ENCODE peak calls at places on chromosome 15, in seven cellular contexts. D is PC-3, X is astrocyte, M is A673, U is HepG2, B is GM20000, E is A549. H is an unnamed sample.

GRCh38 chr15:85579011-85579701 is 198.8 kb downstream of the AKAP13 start:
- DNase-seq in X (no peak), U (no peak), M (no peak), D (peak), E (no peak), B (no peak), H (peak)

GRCh38 chr15:40900256-40901052 is 6.2 kb downstream of the VPS18 start:
- DNase-seq in E (no peak), D (no peak), X (no peak), B (no peak), M (no peak), U (no peak), H (no peak)

GRCh38 chr15:53072077-53072476 is 281.9 kb upstream of the ONECUT1 start:
- DNase-seq in X (peak), U (peak), D (peak), M (peak), E (peak), B (peak), H (peak)

GRCh38 chr15:100801256-100801900 is 78.3 kb upstream of the ALDH1A3 start:
- DNase-seq in U (no peak), X (no peak), M (no peak), D (no peak), E (no peak), B (no peak), H (no peak)

GRCh38 chr15:49238342-49238741 is 68.3 kb downstream of the GALK2 start:
- DNase-seq in X (peak), U (no peak), D (no peak), M (peak), E (no peak), B (no peak), H (no peak)

GRCh38 chr15:72182673-72183072 is 14.9 kb downstream of the GRAMD2A start:
- DNase-seq in M (no peak), D (no peak), E (peak), X (no peak), U (peak), B (no peak), H (no peak)

GRCh38 chr15:71443538-71443937 is 328.3 kb downstream of the THSD4 start:
- DNase-seq in D (peak), U (peak), B (peak), E (peak), X (no peak), M (peak), H (peak)

GRCh38 chr15:23073890-23074631 is 34.7 kb upstream of the TUBGCP5 start:
- DNase-seq in E (no peak), M (peak), D (peak), X (no peak), B (no peak), U (no peak), H (peak)

GRCh38 chr15:78244101-78244500 is 9.7 kb upstream of the ACSBG1 start:
- DNase-seq in D (no peak), B (no peak), E (no peak), M (no peak), X (no peak), U (peak), H (no peak)

GRCh38 chr15:79970921-79971434 is at the start of gene BCL2A1:
- DNase-seq in B (peak), M (no peak), D (peak), X (peak), E (peak), U (no peak), H (no peak)

GRCh38 chr15:36841154-36841553 is 259.2 kb downstream of the MEIS2 start:
- DNase-seq in U (no peak), D (no peak), B (no peak), X (no peak), E (no peak), M (no peak), H (no peak)

GRCh38 chr15:77673801-77674317 is 41.1 kb upstream of the LINGO1 start:
- DNase-seq in B (no peak), D (no peak), E (no peak), M (no peak), U (no peak), X (no peak), H (no peak)

GRCh38 chr15:25180606-25181289 is 226.0 kb downstream of the SNRPN start:
- DNase-seq in E (no peak), U (no peak), B (no peak), D (no peak), X (no peak), M (no peak), H (no peak)

GRCh38 chr15:87660494-87661129 is 595.9 kb downstream of the NTRK3 start:
- DNase-seq in U (no peak), B (no peak), X (no peak), M (no peak), E (no peak), D (no peak), H (no peak)
- TF ChIP-seq CTCF in U (no peak), B (no peak), X (peak), M (no peak), E (peak), D (no peak), H (no peak)

DNA sequence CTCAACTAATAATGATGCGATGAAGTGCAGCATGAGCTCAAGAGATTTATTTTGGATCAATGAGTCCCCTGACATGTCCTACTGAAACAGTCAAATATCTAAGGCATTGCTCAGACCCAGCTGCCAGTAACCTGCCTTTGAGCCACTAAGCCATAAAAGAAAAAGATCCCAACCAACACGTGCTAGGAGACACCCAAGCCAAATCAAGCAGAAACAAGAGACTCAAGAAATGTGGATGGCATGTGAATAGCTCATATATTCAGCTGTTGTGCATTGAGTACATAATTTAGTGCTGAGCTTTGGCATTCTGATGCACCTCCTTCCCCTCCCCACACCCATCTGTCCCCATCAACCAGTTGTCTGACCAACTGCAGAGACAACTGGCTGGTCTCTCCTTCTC is 29.2 kb downstream of the GJD2 start:
- DNase-seq in U (no peak), D (no peak), B (no peak), M (no peak), X (peak), E (no peak), H (no peak)
- TF ChIP-seq CTCF in U (no peak), D (no peak), B (no peak), M (no peak), X (no peak), E (no peak), H (no peak)

GRCh38 chr15:74194572-74195559 is 7.7 kb downstream of the STRA6 start:
- DNase-seq in E (no peak), M (no peak), D (no peak), X (no peak), U (no peak), B (no peak), H (no peak)

GRCh38 chr15:74193905-74194304 is 8.7 kb downstream of the STRA6 start:
- DNase-seq in X (no peak), M (no peak), B (no peak), D (no peak), E (no peak), U (no peak), H (no peak)

GRCh38 chr15:74193305-74193718 is 9.3 kb downstream of the STRA6 start:
- DNase-seq in U (no peak), B (no peak), E (peak), D (peak), M (peak), X (peak), H (peak)

GRCh38 chr15:74191798-74192197 is 10.8 kb downstream of the STRA6 start:
- DNase-seq in X (no peak), M (no peak), U (no peak), B (no peak), E (no peak), D (no peak), H (no peak)

DNA sequence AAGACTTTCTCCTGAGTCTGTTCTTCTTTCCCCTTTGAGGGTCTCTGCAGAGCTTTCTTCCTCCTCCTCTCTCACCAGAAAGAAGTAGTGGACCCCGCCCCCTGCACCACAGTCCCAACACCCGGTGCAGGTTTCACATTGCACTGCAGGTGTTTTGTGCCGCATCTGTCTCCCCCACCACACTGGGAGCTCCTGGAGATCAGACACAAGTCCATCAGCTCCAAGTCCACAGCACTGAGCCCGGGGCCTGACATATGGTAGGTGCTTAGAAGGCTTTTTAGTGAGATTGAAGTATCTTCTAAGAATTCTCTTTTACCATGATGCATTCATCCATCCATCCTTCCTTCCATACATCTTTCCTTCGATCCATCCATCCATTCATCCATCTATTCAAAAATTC is 9.8 kb downstream of the STRA6 start:
- DNase-seq in D (no peak), E (no peak), B (no peak), U (no peak), X (no peak), M (no peak), H (no peak)
- TF ChIP-seq CTCF in D (no peak), E (no peak), B (no peak), U (no peak), X (no peak), M (no peak), H (no peak)

GRCh38 chr15:39888243-39888642 is 31.8 kb downstream of the GPR176 start:
- DNase-seq in M (no peak), D (no peak), U (no peak), B (no peak), E (no peak), X (no peak), H (no peak)

GRCh38 chr15:39886418-39886817 is 33.6 kb downstream of the GPR176 start:
- DNase-seq in U (no peak), B (no peak), D (no peak), E (no peak), X (no peak), M (no peak), H (no peak)

GRCh38 chr15:39887211-39887610 is 32.9 kb downstream of the GPR176 start:
- DNase-seq in B (no peak), M (no peak), E (no peak), U (no peak), X (no peak), D (no peak), H (no peak)

GRCh38 chr15:39888809-39889208 is 31.3 kb downstream of the GPR176 start:
- DNase-seq in U (peak), B (no peak), E (no peak), X (no peak), M (peak), D (no peak), H (no peak)

DNA sequence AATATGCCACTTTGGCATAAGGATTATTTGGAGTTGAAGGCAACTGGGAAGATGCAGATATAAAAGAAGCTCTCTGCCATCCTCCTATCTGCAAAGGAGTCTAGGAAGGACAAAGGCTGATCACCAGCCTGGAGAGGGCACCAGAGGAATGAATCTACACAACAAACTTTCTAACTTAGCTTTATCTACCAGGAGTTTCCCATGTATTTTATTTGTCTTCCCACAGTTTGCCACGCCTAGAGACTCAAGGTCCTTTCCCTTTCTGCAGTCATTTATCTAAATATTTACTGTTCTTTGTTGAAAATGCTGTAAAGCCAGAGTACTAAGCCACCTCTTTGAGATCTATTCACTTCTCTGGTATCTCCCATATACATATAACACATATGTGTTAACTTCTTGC is 32.2 kb downstream of the GPR176 start:
- DNase-seq in U (peak), E (peak), X (no peak), B (no peak), M (peak), D (peak), H (peak)
- TF ChIP-seq CTCF in U (peak), E (peak), X (no peak), B (no peak), M (peak), D (peak), H (no peak)

GRCh38 chr15:47988564-47988963 is 132.2 kb upstream of the SLC24A5 start:
- DNase-seq in E (no peak), B (no peak), D (no peak), X (no peak), M (no peak), U (no peak), H (no peak)
- TF ChIP-seq CTCF in E (no peak), B (no peak), D (no peak), X (no peak), M (no peak), U (no peak), H (no peak)

H was measured in Calu3.